ENCODE peak calls at places on chromosomes 12 and 14, in five cellular contexts. One of them, this sample, is unnamed.

GRCh38 chr14:25150401-25150800 is 100.5 kb upstream of the STXBP6 start:
- DNase-seq in MM.1S: no peak
- DNase-seq in hepatocyte: no peak
- DNase-seq in endothelial cell of umbilical vein: no peak
- DNase-seq in HepG2: no peak
- DNase-seq in this sample: no peak

GRCh38 chr14:90060965-90061848 is 587 bp upstream of the KCNK13 start:
- DNase-seq in HepG2: no peak
- DNase-seq in MM.1S: no peak
- DNase-seq in endothelial cell of umbilical vein: no peak
- DNase-seq in hepatocyte: no peak
- DNase-seq in this sample: peak

GRCh38 chr14:52283099-52283498 is 15.6 kb downstream of the PTGDR start:
- DNase-seq in MM.1S: no peak
- DNase-seq in HepG2: no peak
- DNase-seq in hepatocyte: no peak
- DNase-seq in endothelial cell of umbilical vein: no peak
- DNase-seq in this sample: no peak

GRCh38 chr12:93502802-93503623 is 35.7 kb downstream of the MRPL42 start:
- DNase-seq in MM.1S: peak
- DNase-seq in hepatocyte: peak
- DNase-seq in HepG2: peak
- DNase-seq in endothelial cell of umbilical vein: peak
- DNase-seq in this sample: peak

GRCh38 chr14:99603471-99603933 is 505 bp downstream of the CCDC85C start:
- DNase-seq in endothelial cell of umbilical vein: peak
- DNase-seq in hepatocyte: peak
- DNase-seq in MM.1S: no peak
- DNase-seq in HepG2: no peak
- DNase-seq in this sample: peak

GRCh38 chr12:51401486-51401885 is 10.3 kb upstream of the GALNT6 start:
- DNase-seq in hepatocyte: no peak
- DNase-seq in HepG2: no peak
- DNase-seq in MM.1S: no peak
- DNase-seq in endothelial cell of umbilical vein: no peak
- DNase-seq in this sample: no peak

GRCh38 chr12:132023658-132024057 is 73.9 kb downstream of the EP400 start:
- DNase-seq in endothelial cell of umbilical vein: no peak
- DNase-seq in MM.1S: no peak
- DNase-seq in hepatocyte: no peak
- DNase-seq in HepG2: no peak
- DNase-seq in this sample: no peak

GRCh38 chr12:24814379-24815086 is 134.4 kb downstream of the BCAT1 start:
- DNase-seq in MM.1S: peak
- DNase-seq in HepG2: no peak
- DNase-seq in hepatocyte: no peak
- DNase-seq in endothelial cell of umbilical vein: no peak
- DNase-seq in this sample: no peak

GRCh38 chr12:48442191-48442828 is 30.0 kb upstream of the ANP32D start:
- DNase-seq in MM.1S: no peak
- DNase-seq in hepatocyte: no peak
- DNase-seq in HepG2: peak
- DNase-seq in endothelial cell of umbilical vein: no peak
- DNase-seq in this sample: peak

GRCh38 chr12:4031703-4032291 is 158.6 kb upstream of the PARP11 start:
- DNase-seq in endothelial cell of umbilical vein: peak
- DNase-seq in HepG2: no peak
- DNase-seq in hepatocyte: peak
- DNase-seq in MM.1S: no peak
- DNase-seq in this sample: no peak

GRCh38 chr12:916240-916639 is 33.3 kb downstream of the RAD52 start:
- DNase-seq in endothelial cell of umbilical vein: no peak
- DNase-seq in MM.1S: no peak
- DNase-seq in hepatocyte: no peak
- DNase-seq in HepG2: no peak
- DNase-seq in this sample: peak

GRCh38 chr12:131471271-131471905 is 239.5 kb upstream of the SFSWAP start:
- DNase-seq in HepG2: no peak
- DNase-seq in MM.1S: no peak
- DNase-seq in hepatocyte: no peak
- DNase-seq in endothelial cell of umbilical vein: no peak
- DNase-seq in this sample: no peak

GRCh38 chr14:58882577-58883018 is 244.8 kb downstream of the DACT1 start:
- DNase-seq in HepG2: no peak
- DNase-seq in MM.1S: no peak
- DNase-seq in endothelial cell of umbilical vein: no peak
- DNase-seq in hepatocyte: peak
- DNase-seq in this sample: no peak

GRCh38 chr12:113347-113746 is 46.8 kb downstream of the IQSEC3 start:
- DNase-seq in HepG2: no peak
- DNase-seq in endothelial cell of umbilical vein: no peak
- DNase-seq in MM.1S: no peak
- DNase-seq in hepatocyte: no peak
- DNase-seq in this sample: no peak

GRCh38 chr14:75205586-75205985 is 29.2 kb upstream of the TMED10 start:
- DNase-seq in MM.1S: no peak
- DNase-seq in endothelial cell of umbilical vein: peak
- DNase-seq in HepG2: no peak
- DNase-seq in hepatocyte: no peak
- DNase-seq in this sample: no peak

GRCh38 chr12:7090222-7090998 is 1.8 kb downstream of the C1R start:
- DNase-seq in MM.1S: no peak
- DNase-seq in endothelial cell of umbilical vein: no peak
- DNase-seq in hepatocyte: no peak
- DNase-seq in HepG2: no peak
- DNase-seq in this sample: peak

GRCh38 chr12:47883663-47884195 is 21.1 kb downstream of the VDR start:
- DNase-seq in HepG2: no peak
- DNase-seq in endothelial cell of umbilical vein: no peak
- DNase-seq in MM.1S: no peak
- DNase-seq in hepatocyte: no peak
- DNase-seq in this sample: no peak

GRCh38 chr14:74519316-74520074 is 25.9 kb downstream of the ISCA2 start:
- DNase-seq in MM.1S: no peak
- DNase-seq in hepatocyte: no peak
- DNase-seq in endothelial cell of umbilical vein: no peak
- DNase-seq in HepG2: no peak
- DNase-seq in this sample: no peak

GRCh38 chr12:72865921-72866320 is 593.8 kb downstream of the TRHDE start:
- DNase-seq in MM.1S: no peak
- DNase-seq in endothelial cell of umbilical vein: no peak
- DNase-seq in hepatocyte: no peak
- DNase-seq in HepG2: no peak
- DNase-seq in this sample: no peak

GRCh38 chr12:41739066-41739465 is 405.6 kb downstream of the GXYLT1 start:
- DNase-seq in HepG2: no peak
- DNase-seq in hepatocyte: peak
- DNase-seq in endothelial cell of umbilical vein: no peak
- DNase-seq in MM.1S: no peak
- DNase-seq in this sample: no peak

GRCh38 chr12:102202556-102202955 is 4.9 kb upstream of the PMCH start:
- DNase-seq in MM.1S: no peak
- DNase-seq in HepG2: no peak
- DNase-seq in endothelial cell of umbilical vein: peak
- DNase-seq in hepatocyte: no peak
- DNase-seq in this sample: no peak

GRCh38 chr14:96581902-96582640 is 79.9 kb downstream of the PAPOLA start:
- DNase-seq in HepG2: no peak
- DNase-seq in MM.1S: no peak
- DNase-seq in endothelial cell of umbilical vein: no peak
- DNase-seq in hepatocyte: no peak
- DNase-seq in this sample: peak

GRCh38 chr14:83529531-83529930 is 1995.9 kb upstream of the SEL1L start:
- DNase-seq in endothelial cell of umbilical vein: no peak
- DNase-seq in MM.1S: no peak
- DNase-seq in hepatocyte: no peak
- DNase-seq in HepG2: no peak
- DNase-seq in this sample: no peak

GRCh38 chr12:2008677-2009076 is 4.4 kb upstream of the DCP1B start:
- DNase-seq in endothelial cell of umbilical vein: no peak
- DNase-seq in HepG2: no peak
- DNase-seq in hepatocyte: no peak
- DNase-seq in MM.1S: no peak
- DNase-seq in this sample: no peak

GRCh38 chr14:65676361-65677014 is 264.0 kb downstream of the FUT8 start:
- DNase-seq in MM.1S: no peak
- DNase-seq in HepG2: peak
- DNase-seq in endothelial cell of umbilical vein: no peak
- DNase-seq in hepatocyte: no peak
- DNase-seq in this sample: no peak

GRCh38 chr12:32970465-32971110 is 74.0 kb upstream of the PKP2 start:
- DNase-seq in MM.1S: no peak
- DNase-seq in HepG2: no peak
- DNase-seq in endothelial cell of umbilical vein: no peak
- DNase-seq in hepatocyte: no peak
- DNase-seq in this sample: no peak

GRCh38 chr12:32240833-32241232 is 134.2 kb downstream of the BICD1 start:
- DNase-seq in MM.1S: no peak
- DNase-seq in endothelial cell of umbilical vein: peak
- DNase-seq in HepG2: no peak
- DNase-seq in hepatocyte: no peak
- DNase-seq in this sample: no peak

GRCh38 chr14:99518441-99519346 is 37.5 kb downstream of the CCNK start:
- DNase-seq in HepG2: peak
- DNase-seq in hepatocyte: peak
- DNase-seq in endothelial cell of umbilical vein: peak
- DNase-seq in MM.1S: peak
- DNase-seq in this sample: peak

GRCh38 chr14:58584383-58584782 is 53.4 kb upstream of the DACT1 start:
- DNase-seq in hepatocyte: no peak
- DNase-seq in HepG2: no peak
- DNase-seq in endothelial cell of umbilical vein: no peak
- DNase-seq in MM.1S: no peak
- DNase-seq in this sample: no peak

GRCh38 chr12:124828264-124829007 is 35.2 kb downstream of the SCARB1 start:
- DNase-seq in endothelial cell of umbilical vein: no peak
- DNase-seq in MM.1S: no peak
- DNase-seq in HepG2: peak
- DNase-seq in hepatocyte: peak
- DNase-seq in this sample: no peak

GRCh38 chr12:120064054-120064940 is 52.3 kb downstream of the RAB35 start:
- DNase-seq in HepG2: no peak
- DNase-seq in MM.1S: no peak
- DNase-seq in endothelial cell of umbilical vein: no peak
- DNase-seq in hepatocyte: peak
- DNase-seq in this sample: peak
- TF ChIP-seq EZH2 in HepG2: no peak
- TF ChIP-seq EZH2 in MM.1S: no peak
- TF ChIP-seq EZH2 in endothelial cell of umbilical vein: no peak
- TF ChIP-seq EZH2 in hepatocyte: no peak
- TF ChIP-seq EZH2 in this sample: no peak

DNA sequence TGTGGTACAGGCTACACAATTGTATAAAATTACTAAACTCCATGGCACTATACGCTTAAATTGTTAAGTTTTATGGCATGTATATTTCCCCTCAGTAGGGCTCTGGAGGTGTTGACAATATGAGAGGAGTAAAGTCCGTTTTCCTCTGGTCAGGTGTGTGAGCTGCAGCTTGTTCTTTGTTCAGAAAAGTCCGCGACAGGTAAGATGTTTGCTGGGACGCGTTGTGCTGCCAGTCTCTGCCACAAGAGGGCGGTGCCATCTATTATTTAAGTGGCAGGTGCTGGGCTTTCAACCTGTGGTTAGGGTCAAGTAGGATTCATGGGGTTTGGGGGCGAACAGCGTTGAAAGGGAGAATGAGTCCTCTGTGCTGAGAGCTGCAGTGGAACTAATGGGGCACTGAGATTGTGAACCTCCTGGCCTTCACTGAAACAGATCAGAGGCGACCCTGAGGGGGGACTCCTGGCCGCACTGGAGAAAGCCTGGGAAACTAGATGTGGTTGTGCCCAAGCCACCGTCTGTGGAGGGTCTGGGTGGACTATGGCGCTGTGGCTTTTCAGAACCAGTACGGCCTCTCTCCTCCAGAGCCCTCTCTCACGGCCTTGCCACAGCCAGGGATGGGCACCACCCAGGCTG is 179.0 kb downstream of the SLC15A4 start:
- DNase-seq in hepatocyte: peak
- DNase-seq in HepG2: peak
- DNase-seq in MM.1S: no peak
- DNase-seq in endothelial cell of umbilical vein: no peak
- DNase-seq in this sample: peak
- TF ChIP-seq CTCF in hepatocyte: peak
- TF ChIP-seq CTCF in HepG2: peak
- TF ChIP-seq CTCF in MM.1S: peak
- TF ChIP-seq CTCF in endothelial cell of umbilical vein: peak
- TF ChIP-seq CTCF in this sample: peak

GRCh38 chr12:53977596-53978464 is 3.1 kb upstream of the HOTAIR start:
- DNase-seq in MM.1S: peak
- DNase-seq in hepatocyte: no peak
- DNase-seq in HepG2: no peak
- DNase-seq in endothelial cell of umbilical vein: no peak
- DNase-seq in this sample: no peak

GRCh38 chr12:53981652-53982565 is 3.0 kb upstream of the HOXC10 start:
- DNase-seq in HepG2: no peak
- DNase-seq in MM.1S: no peak
- DNase-seq in hepatocyte: no peak
- DNase-seq in endothelial cell of umbilical vein: no peak
- DNase-seq in this sample: peak

GRCh38 chr12:53982616-53983579 is 2.0 kb upstream of the HOXC10 start:
- DNase-seq in endothelial cell of umbilical vein: no peak
- DNase-seq in hepatocyte: no peak
- DNase-seq in MM.1S: no peak
- DNase-seq in HepG2: no peak
- DNase-seq in this sample: no peak

GRCh38 chr12:53978477-53979356 is 4.0 kb upstream of the HOTAIR start:
- DNase-seq in endothelial cell of umbilical vein: no peak
- DNase-seq in hepatocyte: peak
- DNase-seq in HepG2: peak
- DNase-seq in MM.1S: no peak
- DNase-seq in this sample: peak

GRCh38 chr12:53980448-53981388 is 4.2 kb upstream of the HOXC10 start:
- DNase-seq in endothelial cell of umbilical vein: no peak
- DNase-seq in HepG2: no peak
- DNase-seq in MM.1S: no peak
- DNase-seq in hepatocyte: no peak
- DNase-seq in this sample: no peak
- TF ChIP-seq EZH2 in endothelial cell of umbilical vein: no peak
- TF ChIP-seq EZH2 in HepG2: no peak
- TF ChIP-seq EZH2 in MM.1S: no peak
- TF ChIP-seq EZH2 in hepatocyte: no peak
- TF ChIP-seq EZH2 in this sample: peak

DNA sequence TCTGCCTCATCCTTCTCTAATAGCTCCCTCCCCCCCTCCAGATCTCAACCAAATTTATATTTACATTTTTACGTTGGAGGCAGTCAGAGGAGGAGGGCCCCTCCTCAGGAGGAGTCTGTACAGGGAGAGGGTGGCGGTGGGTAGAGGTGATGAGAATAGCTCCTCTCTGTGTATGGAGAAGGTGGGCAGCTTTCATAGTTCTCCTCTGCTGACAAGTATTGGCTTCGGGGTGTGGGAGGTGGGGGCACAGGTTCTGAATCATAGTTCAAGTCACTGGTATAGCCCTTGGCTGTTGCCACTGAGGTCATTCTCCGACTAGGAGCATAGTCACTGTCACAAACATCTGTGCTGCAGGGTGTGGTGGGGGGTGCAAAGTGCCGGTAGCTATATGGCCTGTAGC is 50.3 kb downstream of the BCL2L14 start:
- DNase-seq in HepG2: no peak
- DNase-seq in hepatocyte: no peak
- DNase-seq in endothelial cell of umbilical vein: no peak
- DNase-seq in MM.1S: no peak
- DNase-seq in this sample: no peak
- TF ChIP-seq CTCF in HepG2: no peak
- TF ChIP-seq CTCF in hepatocyte: no peak
- TF ChIP-seq CTCF in endothelial cell of umbilical vein: no peak
- TF ChIP-seq CTCF in MM.1S: no peak
- TF ChIP-seq CTCF in this sample: no peak

This sample was measured in GM23338.